ENCODE peak calls at places on chromosome 2, in seven cellular contexts. F is A549, K is cardiac muscle cell, C is psoas muscle, V is esophagus squamous epithelium, Q is right cardiac atrium, S is OCI-LY7. G is an unnamed sample.

GRCh38 chr2:47023332-47023731 is 107.7 kb upstream of the MCFD2 start:
- DNase-seq in F (no peak), K (no peak), C (no peak), V (no peak), Q (no peak), S (no peak), G (no peak)

GRCh38 chr2:215002500-215002899 is 135.9 kb downstream of the ABCA12 start:
- DNase-seq in F (peak; percentile 51), K (peak; percentile 78), C (no peak), V (no peak), Q (no peak), S (peak; percentile 74), G (no peak)

GRCh38 chr2:99777656-99778290 is 288.0 kb upstream of the REV1 start:
- DNase-seq in F (no peak), K (no peak), C (no peak), V (no peak), Q (no peak), S (no peak), G (no peak)

GRCh38 chr2:106638043-106638442 is 150.9 kb downstream of the CD8B2 start:
- DNase-seq in F (peak; percentile 39), K (peak; percentile 44), C (no peak), V (no peak), Q (no peak), S (peak; percentile 17), G (no peak)

GRCh38 chr2:97662386-97662894 is 1.4 kb downstream of the ACTR1B start:
- DNase-seq in F (no peak), K (no peak), C (no peak), V (no peak), Q (no peak), S (peak; percentile 57), G (no peak)

GRCh38 chr2:214724741-214725140 is 84.7 kb downstream of the BARD1 start:
- DNase-seq in F (no peak), K (no peak), C (no peak), V (no peak), Q (no peak), S (no peak), G (no peak)

GRCh38 chr2:241140445-241140840 is 8.8 kb downstream of the PASK start:
- DNase-seq in F (no peak), K (no peak), C (no peak), V (no peak), Q (peak; percentile 0), S (no peak), G (no peak)

GRCh38 chr2:130818809-130819208 is 17.9 kb upstream of the ARHGEF4 start:
- DNase-seq in F (no peak), K (no peak), C (no peak), V (no peak), Q (no peak), S (no peak), G (no peak)

GRCh38 chr2:178882666-178883440 is 75.6 kb upstream of the TTN start:
- DNase-seq in F (no peak), K (no peak), C (no peak), V (no peak), Q (peak; percentile 34), S (no peak), G (no peak)

GRCh38 chr2:134677866-134678774 is 40.7 kb downstream of the TMEM163 start:
- DNase-seq in F (no peak), K (peak; percentile 33), C (no peak), V (no peak), Q (no peak), S (no peak), G (no peak)

GRCh38 chr2:188042412-188042811 is 249.3 kb upstream of the GULP1 start:
- DNase-seq in F (peak; percentile 11), K (no peak), C (no peak), V (no peak), Q (no peak), S (no peak), G (no peak)

GRCh38 chr2:61988462-61989366 is 83.2 kb downstream of the COMMD1 start:
- DNase-seq in F (peak; percentile 17), K (no peak), C (no peak), V (no peak), Q (no peak), S (no peak), G (no peak)

GRCh38 chr2:28327596-28327962 is 65.1 kb upstream of the FOSL2 start:
- DNase-seq in F (no peak), K (no peak), C (no peak), V (no peak), Q (no peak), S (no peak), G (no peak)

GRCh38 chr2:28327963-28328922 is 64.4 kb upstream of the FOSL2 start:
- DNase-seq in F (no peak), K (no peak), C (no peak), V (no peak), Q (no peak), S (no peak), G (no peak)

GRCh38 chr2:28326469-28326805 is 66.2 kb upstream of the FOSL2 start:
- DNase-seq in F (no peak), K (no peak), C (no peak), V (no peak), Q (no peak), S (no peak), G (no peak)

GRCh38 chr2:28325567-28326468 is 66.8 kb upstream of the FOSL2 start:
- DNase-seq in F (no peak), K (no peak), C (no peak), V (no peak), Q (no peak), S (no peak), G (no peak)

GRCh38 chr2:28326873-28327495 is 65.7 kb upstream of the FOSL2 start:
- DNase-seq in F (no peak), K (no peak), C (no peak), V (no peak), Q (peak; percentile 63), S (no peak), G (no peak)
- H3K27ac ChIP-seq in F (peak overlapping the region; percentile 73), K (no peak overlapping the region), C (no peak overlapping the region), V (peak overlapping the region; percentile 68), Q (no peak overlapping the region), S (no peak overlapping the region), G (no peak overlapping the region)

DNA sequence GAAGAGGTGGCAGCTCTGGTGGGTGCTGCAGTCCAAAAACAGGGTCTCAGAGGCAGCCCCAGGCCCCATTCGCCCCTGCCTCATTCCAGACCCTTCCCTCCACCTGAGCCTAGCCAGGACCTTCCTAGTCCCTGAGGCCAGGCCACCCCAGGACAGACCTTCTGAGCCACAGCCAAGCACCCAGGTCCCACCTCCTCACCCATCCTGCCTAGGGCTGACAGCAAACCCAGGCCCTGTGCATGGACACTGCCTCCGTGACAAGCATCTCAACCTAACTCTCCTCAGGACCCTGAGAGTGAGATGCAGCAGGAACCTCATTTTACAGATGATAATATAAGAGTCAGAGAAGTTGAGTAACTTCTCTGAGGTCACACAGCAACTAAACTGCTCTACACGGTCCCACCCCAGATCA is 15.5 kb downstream of the ADRA2B start:
- DNase-seq in F (no peak), K (no peak), C (no peak), V (no peak), Q (no peak), S (no peak), G (no peak)
- H3K27ac ChIP-seq in F (no peak overlapping the region), K (no peak overlapping the region), C (no peak overlapping the region), V (no peak overlapping the region), Q (no peak overlapping the region), S (no peak overlapping the region), G (no peak overlapping the region)

DNA sequence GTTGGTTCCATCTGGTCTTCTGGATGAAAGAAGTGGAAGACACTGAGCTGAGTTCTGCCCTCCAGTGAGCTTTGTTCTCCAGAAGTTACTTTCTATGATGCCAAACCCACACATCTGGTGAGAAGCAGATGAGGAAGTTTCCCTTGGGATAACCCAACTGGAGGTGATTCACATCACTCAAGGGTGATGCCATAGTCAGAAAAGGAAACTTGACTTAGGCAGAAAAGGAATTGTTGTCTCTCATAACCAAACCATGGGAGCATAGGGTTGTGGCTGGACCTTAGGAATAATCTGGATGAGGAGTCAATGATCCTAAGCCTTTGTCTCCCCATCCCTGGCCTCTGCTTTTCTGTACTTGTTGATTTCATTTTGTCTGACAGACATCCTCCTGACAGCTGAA is 43.7 kb downstream of the CDC42EP3 start:
- DNase-seq in F (no peak), K (no peak), C (no peak), V (no peak), Q (no peak), S (no peak), G (no peak)
- H3K27ac ChIP-seq in F (no peak overlapping the region), K (no peak overlapping the region), C (peak overlapping the region; percentile 74), V (no peak overlapping the region), Q (no peak overlapping the region), S (no peak overlapping the region), G (no peak overlapping the region)

GRCh38 chr2:38527338-38528007 is 75.3 kb downstream of the HNRNPLL start:
- DNase-seq in F (no peak), K (no peak), C (no peak), V (no peak), Q (no peak), S (no peak), G (no peak)
- H3K27ac ChIP-seq in F (peak overlapping the region; percentile 86), K (no peak overlapping the region), C (peak overlapping the region; percentile 80), V (peak overlapping the region; percentile 78), Q (no peak overlapping the region), S (peak overlapping the region; percentile 84), G (no peak overlapping the region)

GRCh38 chr2:69306612-69306896 is 80.5 kb downstream of the GFPT1 start:
- DNase-seq in F (no peak), K (no peak), C (no peak), V (no peak), Q (no peak), S (no peak), G (no peak)
- H3K27ac ChIP-seq in F (peak overlapping the region; percentile 94), K (no peak overlapping the region), C (peak overlapping the region; percentile 61), V (peak overlapping the region; percentile 88), Q (peak overlapping the region; percentile 74), S (no peak overlapping the region), G (no peak overlapping the region)

GRCh38 chr2:85920810-85921545 is 32.2 kb upstream of the ST3GAL5 start:
- DNase-seq in F (peak; percentile 56), K (no peak), C (no peak), V (no peak), Q (peak; percentile 46), S (no peak), G (no peak)
- H3K27ac ChIP-seq in F (peak overlapping the region; percentile 76), K (peak overlapping the region; percentile 8), C (no peak overlapping the region), V (peak overlapping the region; percentile 65), Q (peak overlapping the region; percentile 15), S (no peak overlapping the region), G (peak overlapping the region; percentile 96)

GRCh38 chr2:85263591-85263990 is 64.2 kb downstream of the TGOLN2 start:
- DNase-seq in F (no peak), K (no peak), C (no peak), V (no peak), Q (no peak), S (no peak), G (no peak)
- H3K27ac ChIP-seq in F (no peak overlapping the region), K (no peak overlapping the region), C (no peak overlapping the region), V (no peak overlapping the region), Q (no peak overlapping the region), S (no peak overlapping the region), G (no peak overlapping the region)